ENCODE peak calls at places on chromosomes 7 and 10, in ten cellular contexts. U is activated naive CD4-positive, alpha-beta T cell treated with anti-CD3 and anti-CD28 coated beads, Interleukin-2, amount 10 ng/mL, durations not matched to agents 7 days and 5 days; R is substantia nigra; C is GM04504; V is SW480; T is germinal center; W is NCI-H2029; Y is stimulated activated naive CD4-positive, alpha-beta T cell treated with Interleukin-2 at 50 U/mL for 16 hours; B is endothelial cell; O is CD4-positive, CD25-positive, alpha-beta regulatory T cell. P is an unnamed sample.

GRCh38 chr7:73721237-73721848 is 1.9 kb upstream of the STX1A start:
- DNase-seq in U (no peak), R (peak; percentile 23), C (no peak), V (no peak), T (no peak), W (peak; percentile 72), Y (no peak), B (no peak), O (no peak), P (no peak)

GRCh38 chr10:102066421-102067068 is 1.4 kb downstream of the HPS6 start:
- DNase-seq in U (no peak), R (no peak), C (no peak), V (no peak), T (no peak), W (no peak), Y (no peak), B (no peak), O (no peak), P (no peak)

GRCh38 chr7:37448637-37449331 is at the start of gene ELMO1:
- DNase-seq in U (peak; percentile 89), R (no peak), C (peak; percentile 2), V (no peak), T (peak; percentile 85), W (no peak), Y (peak; percentile 73), B (peak; percentile 75), O (peak; percentile 82), P (peak; percentile 92)

GRCh38 chr7:157017639-157018327 is 7.3 kb upstream of the MNX1 start:
- DNase-seq in U (no peak), R (no peak), C (no peak), V (no peak), T (no peak), W (no peak), Y (no peak), B (no peak), O (no peak), P (no peak)

GRCh38 chr10:97319671-97320479 is 804 bp downstream of the FRAT1 start:
- DNase-seq in U (peak; percentile 73), R (no peak), C (no peak), V (peak; percentile 70), T (peak; percentile 68), W (no peak), Y (peak; percentile 68), B (peak; percentile 65), O (peak; percentile 69), P (peak; percentile 73)

GRCh38 chr10:82961864-82962263 is 1086.9 kb downstream of the NRG3 start:
- DNase-seq in U (no peak), R (no peak), C (no peak), V (no peak), T (no peak), W (no peak), Y (no peak), B (no peak), O (no peak), P (no peak)

GRCh38 chr7:95066736-95067530 is 159.5 kb downstream of the PPP1R9A start:
- DNase-seq in U (no peak), R (no peak), C (peak; percentile 10), V (no peak), T (no peak), W (no peak), Y (no peak), B (no peak), O (no peak), P (no peak)

GRCh38 chr7:157402911-157403534 is 66.2 kb downstream of the DNAJB6 start:
- DNase-seq in U (no peak), R (no peak), C (no peak), V (no peak), T (no peak), W (no peak), Y (no peak), B (no peak), O (no peak), P (no peak)

GRCh38 chr10:108691126-108691525 is 1232.2 kb downstream of the XPNPEP1 start:
- DNase-seq in U (no peak), R (no peak), C (no peak), V (no peak), T (no peak), W (no peak), Y (no peak), B (no peak), O (no peak), P (no peak)

GRCh38 chr10:70277396-70278030 is 6.3 kb downstream of the NPFFR1 start:
- DNase-seq in U (no peak), R (no peak), C (no peak), V (no peak), T (no peak), W (no peak), Y (no peak), B (no peak), O (no peak), P (no peak)

GRCh38 chr10:28922861-28923260 is 245.5 kb downstream of the BAMBI start:
- DNase-seq in U (no peak), R (no peak), C (no peak), V (peak; percentile 95), T (no peak), W (no peak), Y (no peak), B (no peak), O (no peak), P (no peak)

GRCh38 chr7:101919363-101920115 is 102.1 kb downstream of the CUX1 start:
- DNase-seq in U (no peak), R (no peak), C (no peak), V (no peak), T (no peak), W (no peak), Y (no peak), B (no peak), O (no peak), P (no peak)

GRCh38 chr7:92461027-92462003 is 14.0 kb downstream of the GATAD1 start:
- DNase-seq in U (peak; percentile 38), R (no peak), C (no peak), V (peak; percentile 74), T (peak; percentile 50), W (peak; percentile 46), Y (no peak), B (peak; percentile 36), O (peak; percentile 30), P (no peak)

GRCh38 chr10:23367896-23368685 is 23.5 kb upstream of the C10orf67 start:
- DNase-seq in U (no peak), R (no peak), C (no peak), V (no peak), T (no peak), W (no peak), Y (no peak), B (no peak), O (no peak), P (no peak)